ENCODE peak calls at places on chromosomes 13 and 19, in four cellular contexts. One of them, this sample, is unnamed.

GRCh38 chr19:12331211-12331941 is 2.1 kb downstream of the ZNF563 start:
- DNase-seq in K562: no peak
- DNase-seq in HepG2: peak
- DNase-seq in GM12878: peak
- DNase-seq in this sample: peak

GRCh38 chr13:33319859-33320258 is 34.3 kb upstream of the STARD13 start:
- DNase-seq in K562: no peak
- DNase-seq in HepG2: no peak
- DNase-seq in GM12878: no peak
- DNase-seq in this sample: no peak

GRCh38 chr19:13104848-13105646 is 2.4 kb upstream of the LYL1 start:
- DNase-seq in K562: no peak
- DNase-seq in HepG2: no peak
- DNase-seq in GM12878: no peak
- DNase-seq in this sample: no peak

GRCh38 chr13:112931028-112931934 is 37.7 kb upstream of the MCF2L start:
- DNase-seq in K562: peak
- DNase-seq in HepG2: peak
- DNase-seq in GM12878: no peak
- DNase-seq in this sample: peak

GRCh38 chr19:30268601-30269000 is 103.6 kb upstream of the ZNF536 start:
- DNase-seq in K562: no peak
- DNase-seq in HepG2: no peak
- DNase-seq in GM12878: no peak
- DNase-seq in this sample: no peak

GRCh38 chr13:46289260-46289955 is 77.7 kb downstream of the LRRC63 start:
- DNase-seq in K562: no peak
- DNase-seq in HepG2: no peak
- DNase-seq in GM12878: no peak
- DNase-seq in this sample: no peak

GRCh38 chr19:18865973-18866799 is 29.8 kb downstream of the CERS1 start:
- DNase-seq in K562: peak
- DNase-seq in HepG2: peak
- DNase-seq in GM12878: no peak
- DNase-seq in this sample: peak

GRCh38 chr13:23074054-23074805 is 106.5 kb upstream of the SGCG start:
- DNase-seq in K562: no peak
- DNase-seq in HepG2: no peak
- DNase-seq in GM12878: no peak
- DNase-seq in this sample: no peak

GRCh38 chr13:91988331-91988730 is 589.9 kb downstream of the GPC5 start:
- DNase-seq in K562: no peak
- DNase-seq in HepG2: no peak
- DNase-seq in GM12878: no peak
- DNase-seq in this sample: no peak

GRCh38 chr13:31761951-31762350 is 22.6 kb downstream of the RXFP2 start:
- DNase-seq in K562: no peak
- DNase-seq in HepG2: no peak
- DNase-seq in GM12878: no peak
- DNase-seq in this sample: no peak

GRCh38 chr19:46442808-46443450 is 14.2 kb upstream of the PNMA8C start:
- DNase-seq in K562: no peak
- DNase-seq in HepG2: no peak
- DNase-seq in GM12878: no peak
- DNase-seq in this sample: no peak

GRCh38 chr13:50366488-50367174 is 351.4 kb downstream of the KCNRG start:
- DNase-seq in K562: no peak
- DNase-seq in HepG2: no peak
- DNase-seq in GM12878: peak
- DNase-seq in this sample: no peak

GRCh38 chr19:16051254-16052025 is 24.9 kb upstream of the TPM4 start:
- DNase-seq in K562: no peak
- DNase-seq in HepG2: no peak
- DNase-seq in GM12878: no peak
- DNase-seq in this sample: no peak

GRCh38 chr19:13404236-13404635 is 102.0 kb downstream of the CACNA1A start:
- DNase-seq in K562: no peak
- DNase-seq in HepG2: no peak
- DNase-seq in GM12878: no peak
- DNase-seq in this sample: no peak

GRCh38 chr13:113092776-113093579 is 12.6 kb upstream of the F7 start:
- DNase-seq in K562: no peak
- DNase-seq in HepG2: no peak
- DNase-seq in GM12878: no peak
- DNase-seq in this sample: no peak

GRCh38 chr13:50400930-50401553 is 385.8 kb downstream of the KCNRG start:
- DNase-seq in K562: no peak
- DNase-seq in HepG2: peak
- DNase-seq in GM12878: no peak
- DNase-seq in this sample: no peak

GRCh38 chr13:92362717-92363116 is 863.9 kb upstream of the GPC6 start:
- DNase-seq in K562: no peak
- DNase-seq in HepG2: no peak
- DNase-seq in GM12878: no peak
- DNase-seq in this sample: no peak

GRCh38 chr13:77584111-77584510 is 48.6 kb downstream of the SCEL start:
- DNase-seq in K562: no peak
- DNase-seq in HepG2: no peak
- DNase-seq in GM12878: no peak
- DNase-seq in this sample: no peak

GRCh38 chr13:94020833-94021232 is 458.6 kb downstream of the DCT start:
- DNase-seq in K562: no peak
- DNase-seq in HepG2: no peak
- DNase-seq in GM12878: no peak
- DNase-seq in this sample: no peak

GRCh38 chr13:49165798-49166752 is 54.1 kb upstream of the MLNR start:
- DNase-seq in K562: no peak
- DNase-seq in HepG2: no peak
- DNase-seq in GM12878: no peak
- DNase-seq in this sample: no peak

GRCh38 chr19:55358943-55359908 is 3.8 kb downstream of the GARIN5B start:
- DNase-seq in K562: no peak
- DNase-seq in HepG2: no peak
- DNase-seq in GM12878: no peak
- DNase-seq in this sample: no peak

DNA sequence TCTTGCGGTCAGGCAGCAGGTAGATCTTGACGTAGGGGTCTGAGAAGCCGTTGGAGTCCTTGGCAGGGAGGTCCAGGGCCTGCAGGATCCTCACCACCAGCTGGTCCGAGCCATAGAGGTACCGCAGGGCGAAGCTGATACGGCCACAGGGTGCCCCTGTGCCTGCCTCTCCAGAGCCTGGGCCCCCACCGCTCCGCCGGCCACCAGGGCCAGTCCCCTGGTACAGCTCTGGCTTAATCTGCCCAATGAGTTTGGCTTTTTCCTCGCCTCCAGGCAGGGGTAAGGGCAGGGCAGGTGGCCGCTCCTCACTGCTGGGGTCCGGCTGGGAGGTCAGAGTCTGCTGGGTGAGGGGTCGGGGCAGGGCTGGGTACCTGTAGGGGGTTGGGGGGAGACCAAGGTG is 9.9 kb downstream of the SYT3 start:
- DNase-seq in K562: no peak
- DNase-seq in HepG2: no peak
- DNase-seq in GM12878: no peak
- DNase-seq in this sample: no peak
- TF ChIP-seq CREB1 in K562: no peak
- TF ChIP-seq CREB1 in HepG2: no peak
- TF ChIP-seq CREB1 in GM12878: no peak
- TF ChIP-seq CREB1 in this sample: no peak

GRCh38 chr13:85665286-85665685 is 133.9 kb downstream of the SLITRK6 start:
- DNase-seq in K562: no peak
- DNase-seq in HepG2: no peak
- DNase-seq in GM12878: no peak
- DNase-seq in this sample: no peak
- TF ChIP-seq ESRRA in K562: no peak
- TF ChIP-seq ESRRA in HepG2: no peak
- TF ChIP-seq ESRRA in GM12878: no peak
- TF ChIP-seq ESRRA in this sample: no peak

GRCh38 chr19:51549533-51550324 is 18.3 kb upstream of the SIGLEC6 start:
- DNase-seq in K562: peak
- DNase-seq in HepG2: no peak
- DNase-seq in GM12878: no peak
- DNase-seq in this sample: no peak

GRCh38 chr19:51551673-51552440 is 19.2 kb upstream of the ZNF175 start:
- DNase-seq in K562: no peak
- DNase-seq in HepG2: no peak
- DNase-seq in GM12878: no peak
- DNase-seq in this sample: no peak

GRCh38 chr19:51550848-51551672 is 19.6 kb upstream of the SIGLEC6 start:
- DNase-seq in K562: no peak
- DNase-seq in HepG2: no peak
- DNase-seq in GM12878: no peak
- DNase-seq in this sample: no peak

GRCh38 chr19:51552608-51552995 is 18.5 kb upstream of the ZNF175 start:
- DNase-seq in K562: no peak
- DNase-seq in HepG2: no peak
- DNase-seq in GM12878: no peak
- DNase-seq in this sample: no peak

DNA sequence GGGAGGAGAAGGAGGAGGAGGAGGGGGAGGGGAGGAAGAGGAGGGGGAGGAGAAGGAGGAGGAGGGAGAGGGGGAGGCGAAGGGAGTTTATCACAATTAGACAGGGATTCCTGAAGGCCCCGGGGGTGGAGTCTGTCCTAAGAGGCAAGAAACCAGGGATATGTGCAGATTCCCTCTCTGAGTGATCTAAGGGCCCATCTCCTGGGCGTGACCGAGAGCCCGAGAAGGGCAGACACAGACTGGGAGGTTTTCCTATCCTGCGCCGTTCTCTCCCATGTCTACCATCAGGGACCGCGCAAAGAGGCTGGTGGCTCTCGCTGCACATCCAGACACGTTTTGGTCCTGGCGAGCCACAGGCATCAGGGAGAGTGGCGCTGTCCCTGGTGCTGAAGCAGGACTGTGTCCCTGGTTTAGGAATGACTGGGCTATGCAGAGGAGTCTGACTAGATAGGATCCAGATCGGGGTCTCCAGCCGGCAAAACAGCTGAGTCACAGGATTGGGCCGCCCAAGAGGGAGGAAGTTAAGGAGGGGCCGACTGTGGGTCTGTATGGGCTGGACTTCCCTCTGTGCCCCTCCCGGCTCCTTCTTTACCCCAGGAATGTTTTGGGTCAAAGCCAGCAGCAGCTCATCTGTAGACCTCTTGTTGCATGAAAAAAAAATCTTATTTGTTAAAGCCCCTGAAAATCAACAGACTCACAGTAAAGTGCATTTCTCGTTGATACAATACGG is 17.9 kb upstream of the ZNF175 start:
- DNase-seq in K562: peak
- DNase-seq in HepG2: peak
- DNase-seq in GM12878: no peak
- DNase-seq in this sample: peak
- TF ChIP-seq NR2C2 in K562: peak
- TF ChIP-seq NR2C2 in HepG2: no peak
- TF ChIP-seq NR2C2 in GM12878: no peak
- TF ChIP-seq NR2C2 in this sample: peak

GRCh38 chr13:72174549-72174948 is 307.5 kb upstream of the DACH1 start:
- DNase-seq in K562: no peak
- DNase-seq in HepG2: no peak
- DNase-seq in GM12878: no peak
- DNase-seq in this sample: no peak

GRCh38 chr13:72185756-72186155 is 318.8 kb upstream of the DACH1 start:
- DNase-seq in K562: no peak
- DNase-seq in HepG2: no peak
- DNase-seq in GM12878: no peak
- DNase-seq in this sample: no peak

GRCh38 chr13:72181661-72182060 is 314.7 kb upstream of the DACH1 start:
- DNase-seq in K562: no peak
- DNase-seq in HepG2: no peak
- DNase-seq in GM12878: no peak
- DNase-seq in this sample: no peak

DNA sequence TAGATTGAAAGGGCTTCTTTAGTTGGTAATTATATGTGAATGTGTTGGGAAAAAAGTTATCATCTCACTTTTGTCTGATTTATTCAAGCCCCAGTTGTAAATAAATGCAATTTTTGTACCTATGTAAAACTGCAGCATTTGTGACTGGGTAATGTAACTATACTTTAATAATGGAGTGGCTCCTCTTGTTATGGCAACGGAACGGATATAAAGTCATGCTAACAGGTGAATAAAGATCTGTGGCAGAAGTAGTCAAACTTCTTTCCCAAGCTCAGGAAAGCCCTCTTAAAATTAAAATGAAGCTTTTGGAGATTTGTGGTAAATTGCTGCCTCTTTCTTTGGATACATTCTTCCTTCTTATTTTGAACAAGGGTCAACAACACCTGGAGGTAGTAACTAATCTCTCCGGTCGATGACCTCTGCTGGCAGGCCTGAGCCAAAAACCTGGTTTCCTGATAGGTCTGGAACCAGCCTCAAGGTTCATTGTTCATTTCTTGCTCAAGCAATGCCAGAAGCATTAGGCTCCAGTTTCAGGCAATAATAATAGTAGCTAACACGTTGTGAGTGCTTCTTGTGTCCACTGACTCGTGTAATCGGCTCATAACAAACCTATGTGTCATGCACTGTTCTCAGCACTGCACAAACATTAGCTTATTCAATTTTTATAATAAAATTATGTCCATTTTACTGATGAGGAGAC is 313.4 kb upstream of the DACH1 start:
- DNase-seq in K562: no peak
- DNase-seq in HepG2: no peak
- DNase-seq in GM12878: no peak
- DNase-seq in this sample: no peak
- TF ChIP-seq CREB1 in K562: no peak
- TF ChIP-seq CREB1 in HepG2: no peak
- TF ChIP-seq CREB1 in GM12878: no peak
- TF ChIP-seq CREB1 in this sample: no peak

DNA sequence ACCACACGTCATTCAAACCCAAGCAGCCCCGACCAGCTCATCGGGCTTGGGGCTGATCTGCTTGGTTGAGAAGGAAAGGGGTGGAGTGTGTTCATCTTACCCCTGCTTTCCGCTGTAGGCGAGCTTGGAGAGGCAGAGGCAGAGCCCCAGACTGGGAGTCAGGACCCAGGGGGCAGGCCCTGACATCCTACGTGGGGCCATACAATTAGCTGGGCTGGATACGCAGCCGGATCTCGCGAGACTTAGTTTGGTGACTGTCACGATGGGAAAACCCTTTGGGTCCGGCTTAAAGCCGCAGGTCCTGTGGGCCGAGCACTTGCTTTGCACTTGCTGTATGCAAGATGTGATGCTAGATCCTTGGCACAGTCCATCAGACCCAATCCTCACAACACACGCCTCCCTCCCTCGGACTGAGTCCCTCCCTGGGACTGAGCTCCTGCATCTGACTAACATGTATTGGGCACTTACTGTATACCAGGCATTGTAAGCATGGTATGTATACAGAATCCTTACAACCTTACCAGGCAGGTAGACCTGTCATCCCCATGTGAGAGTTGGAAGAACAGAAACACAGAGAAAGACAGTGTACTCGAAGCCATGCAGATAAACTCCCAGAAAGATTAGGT is 3.7 kb downstream of the CEACAM16 start:
- DNase-seq in K562: no peak
- DNase-seq in HepG2: no peak
- DNase-seq in GM12878: no peak
- DNase-seq in this sample: no peak
- TF ChIP-seq ESRRA in K562: no peak
- TF ChIP-seq ESRRA in HepG2: no peak
- TF ChIP-seq ESRRA in GM12878: no peak
- TF ChIP-seq ESRRA in this sample: no peak

GRCh38 chr13:73060251-73061160 is 1.7 kb downstream of the KLF5 start:
- DNase-seq in K562: no peak
- DNase-seq in HepG2: no peak
- DNase-seq in GM12878: no peak
- DNase-seq in this sample: no peak
- TF ChIP-seq NR2C2 in K562: no peak
- TF ChIP-seq NR2C2 in HepG2: no peak
- TF ChIP-seq NR2C2 in GM12878: no peak
- TF ChIP-seq NR2C2 in this sample: no peak

GRCh38 chr19:53091855-53092254 is 11.4 kb downstream of the ZNF160 start:
- DNase-seq in K562: no peak
- DNase-seq in HepG2: no peak
- DNase-seq in GM12878: no peak
- DNase-seq in this sample: no peak
- TF ChIP-seq CREB1 in K562: no peak
- TF ChIP-seq CREB1 in HepG2: no peak
- TF ChIP-seq CREB1 in GM12878: no peak
- TF ChIP-seq CREB1 in this sample: no peak

This sample was measured in WTC11.